ENCODE peak calls at places on chromosomes 3 and 15, in four cellular contexts. L is M059J, Z is nucleus accumbens, H is glutamatergic neuron. A is an unnamed sample.

GRCh38 chr15:61974759-61975158 is 85.5 kb downstream of the VPS13C start:
- DNase-seq in H (no peak), Z (no peak), L (peak; percentile 47), A (no peak)

GRCh38 chr3:188220988-188221818 is 67.2 kb downstream of the LPP start:
- DNase-seq in L (peak; percentile 65), H (no peak), Z (no peak), A (no peak)

GRCh38 chr15:39638041-39638440 is 57.2 kb downstream of the THBS1 start:
- DNase-seq in Z (no peak), H (no peak), L (no peak), A (no peak)

GRCh38 chr3:19436746-19437145 is 288.4 kb downstream of the KCNH8 start:
- DNase-seq in H (no peak), L (no peak), Z (no peak), A (no peak)

GRCh38 chr15:95995375-95996168 is 334.9 kb upstream of the NR2F2 start:
- DNase-seq in Z (no peak), L (peak; percentile 49), H (no peak), A (no peak)

GRCh38 chr15:78718842-78719241 is 77.8 kb upstream of the CHRNB4 start:
- DNase-seq in L (no peak), H (no peak), Z (no peak), A (no peak)

GRCh38 chr3:157160652-157161480 is 919 bp upstream of the CCNL1 start:
- DNase-seq in H (no peak), L (peak; percentile 95), Z (peak; percentile 46), A (no peak)

GRCh38 chr3:10274601-10275000 is 18.1 kb downstream of the GHRL start:
- DNase-seq in L (no peak), Z (no peak), H (no peak), A (no peak)

GRCh38 chr3:114498779-114499370 is 205.0 kb downstream of the TIGIT start:
- DNase-seq in L (peak; percentile 97), Z (no peak), H (no peak), A (no peak)

GRCh38 chr15:56960116-56960515 is 41.7 kb downstream of the TCF12 start:
- DNase-seq in Z (no peak), H (no peak), L (no peak), A (no peak)

GRCh38 chr3:167750273-167750971 is 14.9 kb downstream of the SERPINI1 start:
- DNase-seq in H (no peak), Z (no peak), L (no peak), A (no peak)

GRCh38 chr3:52670621-52671521 is 14.8 kb downstream of the PBRM1 start:
- DNase-seq in H (no peak), Z (no peak), L (peak; percentile 99), A (no peak)

GRCh38 chr15:57323299-57323805 is 53.0 kb upstream of the CGNL1 start:
- DNase-seq in H (no peak), L (no peak), Z (no peak), A (no peak)

GRCh38 chr15:76197703-76198455 is 113.4 kb downstream of the ETFA start:
- DNase-seq in Z (no peak), L (peak; percentile 93), H (no peak), A (no peak)

GRCh38 chr3:193767353-193768068 is 174.5 kb downstream of the OPA1 start:
- DNase-seq in Z (no peak), L (no peak), H (peak; percentile 36), A (no peak)

GRCh38 chr15:39084683-39085530 is 496.0 kb upstream of the THBS1 start:
- DNase-seq in Z (no peak), L (peak; percentile 60), H (no peak), A (no peak)

GRCh38 chr3:16720367-16720766 is 115.1 kb upstream of the DAZL start:
- DNase-seq in H (no peak), L (no peak), Z (no peak), A (no peak)

GRCh38 chr15:74330861-74331408 is 36.5 kb downstream of the CYP11A1 start:
- DNase-seq in L (no peak), H (no peak), Z (no peak), A (no peak)

GRCh38 chr3:155492841-155493240 is 199.4 kb upstream of the STRIT1 start:
- DNase-seq in Z (no peak), L (no peak), H (no peak), A (no peak)

GRCh38 chr15:33587773-33588172 is 277.0 kb downstream of the RYR3 start:
- DNase-seq in Z (no peak), H (no peak), L (no peak), A (no peak)

A was measured in endothelial cell.